ENCODE peak calls at places on chromosomes 1 and 21, in five cellular contexts. U is HCT116, Z is OCI-LY7, M is neural progenitor cell, E is IMR-90. L is an unnamed sample.

GRCh38 chr1:33323663-33324477 is 3.0 kb upstream of the A3GALT2 start:
- DNase-seq in U (no peak), Z (no peak), M (no peak), E (no peak), L (no peak)

GRCh38 chr1:245153645-245154428 is 948 bp upstream of the KIF26B start:
- DNase-seq in U (no peak), Z (no peak), M (peak), E (no peak), L (peak)

GRCh38 chr1:184189361-184189760 is 137.8 kb downstream of the TSEN15 start:
- DNase-seq in U (no peak), Z (no peak), M (no peak), E (no peak), L (no peak)

GRCh38 chr1:101975371-101975770 is 21.4 kb downstream of the OLFM3 start:
- DNase-seq in U (no peak), Z (no peak), M (no peak), E (no peak), L (no peak)

GRCh38 chr1:145955436-145955835 is 2.4 kb downstream of the LIX1L start:
- DNase-seq in U (no peak), Z (no peak), M (no peak), E (no peak), L (peak)

GRCh38 chr1:31595836-31596736 is 19.8 kb downstream of the TINAGL1 start:
- DNase-seq in U (no peak), Z (no peak), M (no peak), E (no peak), L (no peak)

GRCh38 chr1:181483084-181483559 is at the start of gene CACNA1E:
- DNase-seq in U (no peak), Z (no peak), M (no peak), E (no peak), L (no peak)

GRCh38 chr21:24861471-24861870 is 745.8 kb downstream of the MRPL39 start:
- DNase-seq in U (no peak), Z (no peak), M (no peak), E (no peak), L (no peak)

GRCh38 chr1:6948861-6949260 is 163.6 kb downstream of the CAMTA1 start:
- DNase-seq in U (no peak), Z (no peak), M (no peak), E (peak), L (no peak)

GRCh38 chr21:16713331-16714114 is 799.3 kb upstream of the CXADR start:
- DNase-seq in U (no peak), Z (no peak), M (no peak), E (peak), L (peak)

GRCh38 chr1:6594977-6595740 is 7.5 kb downstream of the KLHL21 start:
- DNase-seq in U (no peak), Z (no peak), M (no peak), E (no peak), L (no peak)

GRCh38 chr21:14773777-14774345 is 227.7 kb upstream of the SAMSN1 start:
- DNase-seq in U (peak), Z (peak), M (peak), E (no peak), L (no peak)
- H2AFZ ChIP-seq in U (no peak), Z (no peak), M (no peak), E (no peak), L (no peak)

GRCh38 chr1:228060458-228061190 is 21.9 kb upstream of the ARF1 start:
- DNase-seq in U (no peak), Z (no peak), M (peak), E (no peak), L (no peak)
- H3K27ac ChIP-seq in U (no peak), Z (no peak), M (no peak), E (no peak), L (no peak)

GRCh38 chr1:9716404-9717192 is 65.1 kb downstream of the PIK3CD start:
- DNase-seq in U (no peak), Z (no peak), M (no peak), E (no peak), L (no peak)
- H3K4me2 ChIP-seq in U (no peak), Z (peak), M (no peak), E (no peak), L (no peak)

GRCh38 chr1:200176181-200176580 is 148.7 kb downstream of the NR5A2 start:
- DNase-seq in U (no peak), Z (no peak), M (no peak), E (no peak), L (no peak)
- H2AFZ ChIP-seq in U (no peak), Z (no peak), M (no peak), E (no peak), L (no peak)

GRCh38 chr1:212980123-212980800 is 29.9 kb downstream of the VASH2 start:
- DNase-seq in U (no peak), Z (no peak), M (peak), E (peak), L (peak)
- H3K27ac ChIP-seq in U (no peak), Z (no peak), M (peak), E (peak), L (no peak)